ENCODE peak calls at places on chromosomes 12 and 14, in four cellular contexts. U is left ventricle myocardium inferior, G is NAMALWA, N is iPS-NIHi11. S is an unnamed sample.

GRCh38 chr14:68772761-68773381 is 20.0 kb downstream of the ZFP36L1 start:
- DNase-seq in G (no peak), N (no peak), U (no peak), S (peak)

GRCh38 chr14:69673578-69674305 is 62.3 kb downstream of the SUSD6 start:
- DNase-seq in G (peak), N (peak), U (no peak), S (no peak)

GRCh38 chr14:31090872-31091764 is 64.9 kb upstream of the STRN3 start:
- DNase-seq in N (no peak), G (no peak), U (no peak), S (no peak)

GRCh38 chr14:50770586-50770985 is 60.4 kb downstream of the NIN start:
- DNase-seq in N (no peak), G (no peak), U (no peak), S (no peak)

GRCh38 chr14:95394981-95395737 is 75.5 kb upstream of the CLMN start:
- DNase-seq in U (no peak), N (no peak), G (no peak), S (no peak)

GRCh38 chr12:26271889-26272492 is 76.6 kb downstream of the SSPN start:
- DNase-seq in U (peak), G (no peak), N (no peak), S (peak)

GRCh38 chr14:58912799-58913432 is 275.2 kb downstream of the DACT1 start:
- DNase-seq in G (no peak), N (no peak), U (no peak), S (no peak)

GRCh38 chr12:26845057-26845666 is 12.2 kb upstream of the ITPR2 start:
- DNase-seq in G (peak), U (peak), N (peak), S (peak)

GRCh38 chr14:34106310-34106709 is 155.4 kb upstream of the EGLN3 start:
- DNase-seq in G (no peak), N (no peak), U (no peak), S (no peak)

GRCh38 chr12:9951026-9951652 is 19.0 kb upstream of the CLEC2A start:
- DNase-seq in N (no peak), G (no peak), U (no peak), S (no peak)

GRCh38 chr12:3035815-3036702 is 41.1 kb upstream of the TSPAN9 start:
- DNase-seq in U (no peak), N (no peak), G (peak), S (peak)

GRCh38 chr12:117155278-117156060 is 34.8 kb downstream of the FBXO21 start:
- DNase-seq in U (peak), N (peak), G (peak), S (peak)

GRCh38 chr12:4230526-4230925 is 43.0 kb upstream of the CCND2 start:
- DNase-seq in N (no peak), G (no peak), U (no peak), S (no peak)

GRCh38 chr14:71050227-71050823 is 143.1 kb downstream of the PCNX1 start:
- DNase-seq in G (peak), N (peak), U (no peak), S (no peak)

GRCh38 chr14:103126088-103126872 is 3.0 kb downstream of the TNFAIP2 start:
- DNase-seq in G (no peak), U (peak), N (no peak), S (peak)

GRCh38 chr12:28824849-28825248 is 324.2 kb upstream of the FAR2 start:
- DNase-seq in U (no peak), N (no peak), G (no peak), S (no peak)

GRCh38 chr12:95224202-95225170 is 6.9 kb downstream of the VEZT start:
- DNase-seq in G (no peak), N (no peak), U (no peak), S (no peak)

GRCh38 chr14:27392153-27392552 is 794.3 kb upstream of the NOVA1 start:
- DNase-seq in G (no peak), U (no peak), N (no peak), S (no peak)

GRCh38 chr14:78455896-78456435 is 285.8 kb downstream of the NRXN3 start:
- DNase-seq in U (no peak), N (no peak), G (peak), S (no peak)

GRCh38 chr12:56987011-56987410 is 19.3 kb downstream of the ZBTB39 start:
- DNase-seq in G (no peak), U (no peak), N (no peak), S (no peak)

GRCh38 chr12:2759733-2760132 is 35.0 kb upstream of the FKBP4 start:
- DNase-seq in N (no peak), U (no peak), G (no peak), S (no peak)

GRCh38 chr12:121610239-121611149 is 15.8 kb upstream of the ORAI1 start:
- DNase-seq in U (no peak), G (no peak), N (no peak), S (no peak)

GRCh38 chr14:22391908-22392307 is 197.1 kb downstream of the DAD1 start:
- DNase-seq in N (peak), U (peak), G (peak), S (peak)

GRCh38 chr12:1896964-1897363 is 21.5 kb downstream of the CACNA2D4 start:
- DNase-seq in N (no peak), G (no peak), U (no peak), S (no peak)

GRCh38 chr14:102221026-102221425 is 81.3 kb downstream of the WDR20 start:
- DNase-seq in G (no peak), N (no peak), U (no peak), S (no peak)

GRCh38 chr14:37150414-37150813 is 22.0 kb downstream of the SLC25A21 start:
- DNase-seq in N (peak), G (peak), U (no peak), S (no peak)

GRCh38 chr12:19474147-19474546 is 34.9 kb downstream of the AEBP2 start:
- DNase-seq in N (no peak), U (no peak), G (no peak), S (no peak)

GRCh38 chr14:85535916-85536834 is 6.2 kb downstream of the FLRT2 start:
- DNase-seq in U (no peak), G (peak), N (no peak), S (no peak)

GRCh38 chr12:68118096-68118755 is 41.3 kb downstream of the IFNG start:
- DNase-seq in G (no peak), N (peak), U (no peak), S (no peak)

GRCh38 chr12:105369014-105369413 is 38.5 kb downstream of the C12orf75 start:
- DNase-seq in N (no peak), G (no peak), U (no peak), S (no peak)

GRCh38 chr14:68210729-68211299 is 391.2 kb downstream of the RAD51B start:
- DNase-seq in G (peak), U (no peak), N (no peak), S (no peak)

GRCh38 chr12:63809566-63809965 is 29.9 kb downstream of the RXYLT1 start:
- DNase-seq in U (no peak), G (no peak), N (no peak), S (no peak)

GRCh38 chr14:77376771-77377501 is at the start of the genes SAMD15 and TMED8:
- DNase-seq in U (peak), G (peak), N (peak), S (peak)

GRCh38 chr14:93857500-93857899 is 69.2 kb upstream of the PRIMA1 start:
- DNase-seq in U (no peak), N (peak), G (no peak), S (no peak)

GRCh38 chr12:69985656-69986055 is 160.6 kb downstream of the MYRFL start:
- DNase-seq in G (peak), U (no peak), N (peak), S (peak)

GRCh38 chr12:6532927-6533652 is 1.2 kb upstream of the GAPDH start:
- DNase-seq in N (peak), G (peak), U (peak), S (peak)

GRCh38 chr14:99803803-99804202 is 10.6 kb downstream of the EML1 start:
- DNase-seq in G (no peak), U (no peak), N (no peak), S (no peak)

GRCh38 chr12:49964849-49965624 is 3.4 kb downstream of the AQP5 start:
- DNase-seq in G (no peak), N (no peak), U (no peak), S (no peak)

GRCh38 chr12:89385965-89386537 is 33.8 kb upstream of the DUSP6 start:
- DNase-seq in U (no peak), G (no peak), N (no peak), S (no peak)

GRCh38 chr12:67892289-67892688 is 97.0 kb upstream of the IFNG-AS1 start:
- DNase-seq in U (no peak), G (no peak), N (no peak), S (no peak)

S was measured in aorta.